ENCODE peak calls at places on chromosomes 16 and 17, in four cellular contexts. E is fibroblast of lung, C is SHP77, B is thoracic aorta. I is an unnamed sample.

GRCh38 chr16:17339764-17340541 is 130.8 kb downstream of the XYLT1 start:
- DNase-seq in E (peak), C (no peak), B (no peak), I (no peak)

GRCh38 chr16:48284772-48285409 is 37.6 kb upstream of the ABCC11 start:
- DNase-seq in E (peak), C (no peak), B (no peak), I (no peak)

GRCh38 chr17:64032081-64032480 is 11.6 kb upstream of the ICAM2 start:
- DNase-seq in E (peak), C (no peak), B (no peak), I (no peak)

GRCh38 chr17:13587487-13588338 is 14.0 kb downstream of the HS3ST3A1 start:
- DNase-seq in E (peak), C (no peak), B (no peak), I (no peak)

GRCh38 chr16:53844796-53845195 is 140.8 kb downstream of the FTO start:
- DNase-seq in E (no peak), C (no peak), B (no peak), I (no peak)

GRCh38 chr17:10091051-10091450 is 107.4 kb downstream of the GAS7 start:
- DNase-seq in E (no peak), C (no peak), B (no peak), I (no peak)

GRCh38 chr17:55177159-55177913 is 87.4 kb upstream of the HLF start:
- DNase-seq in E (no peak), C (peak), B (no peak), I (no peak)

GRCh38 chr17:16866436-16866835 is 105.5 kb downstream of the TNFRSF13B start:
- DNase-seq in E (no peak), C (no peak), B (no peak), I (no peak)

GRCh38 chr17:66548158-66548557 is 245.7 kb downstream of the PRKCA start:
- DNase-seq in E (peak), C (no peak), B (no peak), I (no peak)

GRCh38 chr16:19238386-19238785 is 47.1 kb upstream of the CLEC19A start:
- DNase-seq in E (no peak), C (no peak), B (no peak), I (no peak)

GRCh38 chr17:51238253-51238887 is 21.5 kb downstream of the MBTD1 start:
- DNase-seq in E (no peak), C (no peak), B (no peak), I (no peak)

GRCh38 chr17:75474736-75475135 is 18.3 kb downstream of the TMEM94 start:
- DNase-seq in E (no peak), C (no peak), B (no peak), I (no peak)

GRCh38 chr16:79982356-79982755 is 381.8 kb upstream of the MAF start:
- DNase-seq in E (no peak), C (no peak), B (no peak), I (no peak)

GRCh38 chr17:43601280-43602050 is 55.3 kb upstream of the ETV4 start:
- DNase-seq in E (peak), C (peak), B (peak), I (peak)

GRCh38 chr16:84056933-84057332 is 14.3 kb upstream of the SLC38A8 start:
- DNase-seq in E (no peak), C (no peak), B (no peak), I (no peak)

GRCh38 chr17:50580636-50581035 is 20.1 kb downstream of the CACNA1G start:
- DNase-seq in E (no peak), C (no peak), B (no peak), I (no peak)

GRCh38 chr16:12137344-12138094 is 161.0 kb downstream of the SNX29 start:
- DNase-seq in E (no peak), C (no peak), B (no peak), I (no peak)

GRCh38 chr17:560379-560935 is 154.2 kb downstream of the VPS53 start:
- DNase-seq in E (peak), C (no peak), B (no peak), I (no peak)

GRCh38 chr16:54402270-54402669 is 115.7 kb upstream of the IRX3 start:
- DNase-seq in E (no peak), C (no peak), B (no peak), I (no peak)

GRCh38 chr17:28477928-28478327 is 4.5 kb downstream of the SLC13A2 start:
- DNase-seq in E (no peak), C (no peak), B (no peak), I (no peak)

GRCh38 chr17:80893604-80894438 is 97.8 kb upstream of the CHMP6 start:
- DNase-seq in E (no peak), C (no peak), B (no peak), I (no peak)

GRCh38 chr16:89860747-89861304 is 12.6 kb upstream of the TCF25 start:
- DNase-seq in E (peak), C (peak), B (no peak), I (peak)

GRCh38 chr17:62666061-62666800 is 38.8 kb downstream of the MRC2 start:
- DNase-seq in E (no peak), C (no peak), B (no peak), I (no peak)

GRCh38 chr17:59914274-59914854 is 21.4 kb downstream of the RPS6KB1 start:
- DNase-seq in E (peak), C (peak), B (no peak), I (no peak)

GRCh38 chr16:10995555-10995954 is 51.2 kb downstream of the CLEC16A start:
- DNase-seq in E (no peak), C (no peak), B (no peak), I (no peak)

GRCh38 chr17:63399856-63400255 is 46.2 kb downstream of the CYB561 start:
- DNase-seq in E (peak), C (no peak), B (no peak), I (peak)

GRCh38 chr17:60888812-60889709 is 211.4 kb downstream of the BCAS3 start:
- DNase-seq in E (peak), C (peak), B (no peak), I (no peak)

GRCh38 chr17:72989074-72989610 is 103.3 kb downstream of the SLC39A11 start:
- DNase-seq in E (no peak), C (no peak), B (no peak), I (no peak)

GRCh38 chr17:35404360-35404759 is 27.9 kb downstream of the SLFN12 start:
- DNase-seq in E (no peak), C (no peak), B (no peak), I (no peak)

GRCh38 chr16:79713609-79714309 is 113.2 kb upstream of the MAF start:
- DNase-seq in E (no peak), C (no peak), B (no peak), I (no peak)

GRCh38 chr17:19307521-19307920 is 55.0 kb downstream of the B9D1 start:
- DNase-seq in E (no peak), C (no peak), B (no peak), I (no peak)

GRCh38 chr17:7351665-7352558 is at the start of gene KCTD11:
- DNase-seq in E (peak), C (peak), B (peak), I (peak)

I was measured in left colon.